ENCODE peak calls at places on chromosomes 2 and 18, in eight cellular contexts. One of them, this sample, is unnamed.

GRCh38 chr2:161044937-161045336 is 115.3 kb upstream of the TANK start:
- DNase-seq in heart left ventricle: no peak
- DNase-seq in CD4-positive, CD25-positive, alpha-beta regulatory T cell: no peak
- DNase-seq in naive thymus-derived CD4-positive, alpha-beta T cell: no peak
- DNase-seq in pancreas: no peak
- DNase-seq in SJSA1: no peak
- DNase-seq in CD8-positive, alpha-beta memory T cell: no peak
- DNase-seq in colonic mucosa: no peak
- DNase-seq in this sample: no peak

GRCh38 chr2:44949329-44950151 is 8.0 kb downstream of the SIX3 start:
- DNase-seq in heart left ventricle: no peak
- DNase-seq in CD4-positive, CD25-positive, alpha-beta regulatory T cell: no peak
- DNase-seq in naive thymus-derived CD4-positive, alpha-beta T cell: no peak
- DNase-seq in pancreas: peak; percentile 57
- DNase-seq in SJSA1: no peak
- DNase-seq in CD8-positive, alpha-beta memory T cell: peak; percentile 11
- DNase-seq in colonic mucosa: no peak
- DNase-seq in this sample: no peak

GRCh38 chr2:116132833-116133232 is 1681.7 kb upstream of the DDX18 start:
- DNase-seq in heart left ventricle: no peak
- DNase-seq in CD4-positive, CD25-positive, alpha-beta regulatory T cell: no peak
- DNase-seq in naive thymus-derived CD4-positive, alpha-beta T cell: no peak
- DNase-seq in pancreas: no peak
- DNase-seq in SJSA1: no peak
- DNase-seq in CD8-positive, alpha-beta memory T cell: no peak
- DNase-seq in colonic mucosa: no peak
- DNase-seq in this sample: no peak

GRCh38 chr18:1438458-1438910 is 533.8 kb downstream of the ADCYAP1 start:
- DNase-seq in heart left ventricle: no peak
- DNase-seq in CD4-positive, CD25-positive, alpha-beta regulatory T cell: no peak
- DNase-seq in naive thymus-derived CD4-positive, alpha-beta T cell: no peak
- DNase-seq in pancreas: no peak
- DNase-seq in SJSA1: no peak
- DNase-seq in CD8-positive, alpha-beta memory T cell: no peak
- DNase-seq in colonic mucosa: no peak
- DNase-seq in this sample: no peak

GRCh38 chr2:28544405-28544914 is 48.6 kb downstream of the PLB1 start:
- DNase-seq in heart left ventricle: no peak
- DNase-seq in CD4-positive, CD25-positive, alpha-beta regulatory T cell: no peak
- DNase-seq in naive thymus-derived CD4-positive, alpha-beta T cell: no peak
- DNase-seq in pancreas: no peak
- DNase-seq in SJSA1: no peak
- DNase-seq in CD8-positive, alpha-beta memory T cell: no peak
- DNase-seq in colonic mucosa: peak; percentile 71
- DNase-seq in this sample: peak; percentile 91

GRCh38 chr2:145157626-145158025 is 637.7 kb upstream of the ZEB2 start:
- DNase-seq in heart left ventricle: no peak
- DNase-seq in CD4-positive, CD25-positive, alpha-beta regulatory T cell: no peak
- DNase-seq in naive thymus-derived CD4-positive, alpha-beta T cell: no peak
- DNase-seq in pancreas: no peak
- DNase-seq in SJSA1: no peak
- DNase-seq in CD8-positive, alpha-beta memory T cell: no peak
- DNase-seq in colonic mucosa: no peak
- DNase-seq in this sample: no peak

GRCh38 chr2:236955675-236956618 is 129.7 kb upstream of the COPS8 start:
- DNase-seq in heart left ventricle: no peak
- DNase-seq in CD4-positive, CD25-positive, alpha-beta regulatory T cell: no peak
- DNase-seq in naive thymus-derived CD4-positive, alpha-beta T cell: no peak
- DNase-seq in pancreas: no peak
- DNase-seq in SJSA1: peak; percentile 50
- DNase-seq in CD8-positive, alpha-beta memory T cell: no peak
- DNase-seq in colonic mucosa: no peak
- DNase-seq in this sample: peak; percentile 83

GRCh38 chr2:175854149-175854548 is 147.9 kb downstream of the LNPK start:
- DNase-seq in heart left ventricle: no peak
- DNase-seq in CD4-positive, CD25-positive, alpha-beta regulatory T cell: no peak
- DNase-seq in naive thymus-derived CD4-positive, alpha-beta T cell: no peak
- DNase-seq in pancreas: no peak
- DNase-seq in SJSA1: no peak
- DNase-seq in CD8-positive, alpha-beta memory T cell: no peak
- DNase-seq in colonic mucosa: no peak
- DNase-seq in this sample: no peak

GRCh38 chr18:22734812-22735627 is 198.1 kb upstream of the RBBP8 start:
- DNase-seq in heart left ventricle: no peak
- DNase-seq in CD4-positive, CD25-positive, alpha-beta regulatory T cell: no peak
- DNase-seq in naive thymus-derived CD4-positive, alpha-beta T cell: no peak
- DNase-seq in pancreas: no peak
- DNase-seq in SJSA1: no peak
- DNase-seq in CD8-positive, alpha-beta memory T cell: no peak
- DNase-seq in colonic mucosa: no peak
- DNase-seq in this sample: no peak

GRCh38 chr2:28415010-28415409 is 22.4 kb downstream of the FOSL2 start:
- DNase-seq in heart left ventricle: no peak
- DNase-seq in CD4-positive, CD25-positive, alpha-beta regulatory T cell: no peak
- DNase-seq in naive thymus-derived CD4-positive, alpha-beta T cell: no peak
- DNase-seq in pancreas: peak; percentile 43
- DNase-seq in SJSA1: no peak
- DNase-seq in CD8-positive, alpha-beta memory T cell: no peak
- DNase-seq in colonic mucosa: no peak
- DNase-seq in this sample: no peak

GRCh38 chr2:152347076-152347475 is 12.1 kb downstream of the FMNL2 start:
- DNase-seq in heart left ventricle: no peak
- DNase-seq in CD4-positive, CD25-positive, alpha-beta regulatory T cell: no peak
- DNase-seq in naive thymus-derived CD4-positive, alpha-beta T cell: no peak
- DNase-seq in pancreas: no peak
- DNase-seq in SJSA1: no peak
- DNase-seq in CD8-positive, alpha-beta memory T cell: no peak
- DNase-seq in colonic mucosa: no peak
- DNase-seq in this sample: no peak

GRCh38 chr2:12717191-12717987 is 653 bp downstream of the TRIB2 start:
- DNase-seq in heart left ventricle: peak; percentile 61
- DNase-seq in CD4-positive, CD25-positive, alpha-beta regulatory T cell: peak; percentile 60
- DNase-seq in naive thymus-derived CD4-positive, alpha-beta T cell: peak; percentile 74
- DNase-seq in pancreas: peak; percentile 82
- DNase-seq in SJSA1: peak; percentile 85
- DNase-seq in CD8-positive, alpha-beta memory T cell: peak; percentile 79
- DNase-seq in colonic mucosa: peak; percentile 45
- DNase-seq in this sample: peak; percentile 27

GRCh38 chr2:31137211-31138036 is 816 bp downstream of the GALNT14 start:
- DNase-seq in heart left ventricle: no peak
- DNase-seq in CD4-positive, CD25-positive, alpha-beta regulatory T cell: no peak
- DNase-seq in naive thymus-derived CD4-positive, alpha-beta T cell: no peak
- DNase-seq in pancreas: peak; percentile 66
- DNase-seq in SJSA1: no peak
- DNase-seq in CD8-positive, alpha-beta memory T cell: no peak
- DNase-seq in colonic mucosa: no peak
- DNase-seq in this sample: no peak

GRCh38 chr2:22281033-22281432 is 1103.9 kb upstream of the KLHL29 start:
- DNase-seq in heart left ventricle: peak; percentile 18
- DNase-seq in CD4-positive, CD25-positive, alpha-beta regulatory T cell: no peak
- DNase-seq in naive thymus-derived CD4-positive, alpha-beta T cell: no peak
- DNase-seq in pancreas: no peak
- DNase-seq in SJSA1: no peak
- DNase-seq in CD8-positive, alpha-beta memory T cell: no peak
- DNase-seq in colonic mucosa: no peak
- DNase-seq in this sample: no peak

GRCh38 chr2:64812298-64812697 is 158.6 kb upstream of the SERTAD2 start:
- DNase-seq in heart left ventricle: peak; percentile 20
- DNase-seq in CD4-positive, CD25-positive, alpha-beta regulatory T cell: no peak
- DNase-seq in naive thymus-derived CD4-positive, alpha-beta T cell: no peak
- DNase-seq in pancreas: no peak
- DNase-seq in SJSA1: no peak
- DNase-seq in CD8-positive, alpha-beta memory T cell: no peak
- DNase-seq in colonic mucosa: no peak
- DNase-seq in this sample: no peak

GRCh38 chr2:24412812-24413211 is 52.5 kb upstream of the ITSN2 start:
- DNase-seq in heart left ventricle: no peak
- DNase-seq in CD4-positive, CD25-positive, alpha-beta regulatory T cell: no peak
- DNase-seq in naive thymus-derived CD4-positive, alpha-beta T cell: no peak
- DNase-seq in pancreas: no peak
- DNase-seq in SJSA1: no peak
- DNase-seq in CD8-positive, alpha-beta memory T cell: no peak
- DNase-seq in colonic mucosa: no peak
- DNase-seq in this sample: no peak

GRCh38 chr2:211144078-211144477 is 587.7 kb downstream of the CPS1 start:
- DNase-seq in heart left ventricle: no peak
- DNase-seq in CD4-positive, CD25-positive, alpha-beta regulatory T cell: no peak
- DNase-seq in naive thymus-derived CD4-positive, alpha-beta T cell: no peak
- DNase-seq in pancreas: no peak
- DNase-seq in SJSA1: no peak
- DNase-seq in CD8-positive, alpha-beta memory T cell: no peak
- DNase-seq in colonic mucosa: no peak
- DNase-seq in this sample: no peak

GRCh38 chr2:219350938-219351280 is 18.4 kb upstream of the RESP18 start:
- DNase-seq in heart left ventricle: no peak
- DNase-seq in CD4-positive, CD25-positive, alpha-beta regulatory T cell: no peak
- DNase-seq in naive thymus-derived CD4-positive, alpha-beta T cell: no peak
- DNase-seq in pancreas: no peak
- DNase-seq in SJSA1: no peak
- DNase-seq in CD8-positive, alpha-beta memory T cell: no peak
- DNase-seq in colonic mucosa: no peak
- DNase-seq in this sample: no peak

GRCh38 chr18:58785171-58785805 is 79.4 kb upstream of the ZNF532 start:
- DNase-seq in heart left ventricle: no peak
- DNase-seq in CD4-positive, CD25-positive, alpha-beta regulatory T cell: no peak
- DNase-seq in naive thymus-derived CD4-positive, alpha-beta T cell: no peak
- DNase-seq in pancreas: no peak
- DNase-seq in SJSA1: peak; percentile 92
- DNase-seq in CD8-positive, alpha-beta memory T cell: no peak
- DNase-seq in colonic mucosa: peak; percentile 53
- DNase-seq in this sample: peak; percentile 55

GRCh38 chr2:207156045-207156444 is 9.7 kb downstream of the KLF7 start:
- DNase-seq in heart left ventricle: no peak
- DNase-seq in CD4-positive, CD25-positive, alpha-beta regulatory T cell: no peak
- DNase-seq in naive thymus-derived CD4-positive, alpha-beta T cell: peak; percentile 55
- DNase-seq in pancreas: no peak
- DNase-seq in SJSA1: no peak
- DNase-seq in CD8-positive, alpha-beta memory T cell: no peak
- DNase-seq in colonic mucosa: no peak
- DNase-seq in this sample: no peak

GRCh38 chr2:234544659-234545611 is 48.1 kb upstream of the ARL4C start:
- DNase-seq in heart left ventricle: peak; percentile 54
- DNase-seq in CD4-positive, CD25-positive, alpha-beta regulatory T cell: peak; percentile 55
- DNase-seq in naive thymus-derived CD4-positive, alpha-beta T cell: peak; percentile 58
- DNase-seq in pancreas: peak; percentile 90
- DNase-seq in SJSA1: peak; percentile 58
- DNase-seq in CD8-positive, alpha-beta memory T cell: peak; percentile 82
- DNase-seq in colonic mucosa: peak; percentile 68
- DNase-seq in this sample: peak; percentile 59

GRCh38 chr18:14943486-14943885 is 195.5 kb downstream of the ANKRD30B start:
- DNase-seq in heart left ventricle: no peak
- DNase-seq in CD4-positive, CD25-positive, alpha-beta regulatory T cell: no peak
- DNase-seq in naive thymus-derived CD4-positive, alpha-beta T cell: no peak
- DNase-seq in pancreas: no peak
- DNase-seq in SJSA1: no peak
- DNase-seq in CD8-positive, alpha-beta memory T cell: no peak
- DNase-seq in colonic mucosa: no peak
- DNase-seq in this sample: no peak

GRCh38 chr18:14944838-14945237 is 196.9 kb downstream of the ANKRD30B start:
- DNase-seq in heart left ventricle: no peak
- DNase-seq in CD4-positive, CD25-positive, alpha-beta regulatory T cell: no peak
- DNase-seq in naive thymus-derived CD4-positive, alpha-beta T cell: no peak
- DNase-seq in pancreas: no peak
- DNase-seq in SJSA1: no peak
- DNase-seq in CD8-positive, alpha-beta memory T cell: no peak
- DNase-seq in colonic mucosa: no peak
- DNase-seq in this sample: no peak

GRCh38 chr18:14943967-14944636 is 196.1 kb downstream of the ANKRD30B start:
- DNase-seq in heart left ventricle: no peak
- DNase-seq in CD4-positive, CD25-positive, alpha-beta regulatory T cell: no peak
- DNase-seq in naive thymus-derived CD4-positive, alpha-beta T cell: no peak
- DNase-seq in pancreas: no peak
- DNase-seq in SJSA1: no peak
- DNase-seq in CD8-positive, alpha-beta memory T cell: no peak
- DNase-seq in colonic mucosa: no peak
- DNase-seq in this sample: no peak

GRCh38 chr18:14945984-14946383 is 198.0 kb downstream of the ANKRD30B start:
- DNase-seq in heart left ventricle: no peak
- DNase-seq in CD4-positive, CD25-positive, alpha-beta regulatory T cell: no peak
- DNase-seq in naive thymus-derived CD4-positive, alpha-beta T cell: no peak
- DNase-seq in pancreas: no peak
- DNase-seq in SJSA1: no peak
- DNase-seq in CD8-positive, alpha-beta memory T cell: no peak
- DNase-seq in colonic mucosa: no peak
- DNase-seq in this sample: no peak

GRCh38 chr18:14945286-14945685 is 197.3 kb downstream of the ANKRD30B start:
- DNase-seq in heart left ventricle: no peak
- DNase-seq in CD4-positive, CD25-positive, alpha-beta regulatory T cell: no peak
- DNase-seq in naive thymus-derived CD4-positive, alpha-beta T cell: no peak
- DNase-seq in pancreas: no peak
- DNase-seq in SJSA1: no peak
- DNase-seq in CD8-positive, alpha-beta memory T cell: no peak
- DNase-seq in colonic mucosa: no peak
- DNase-seq in this sample: no peak
- H3K9me3 ChIP-seq in heart left ventricle: no peaks in the 10 kb centered on the region
- H3K9me3 ChIP-seq in CD4-positive, CD25-positive, alpha-beta regulatory T cell: no peaks in the 10 kb centered on the region
- H3K9me3 ChIP-seq in naive thymus-derived CD4-positive, alpha-beta T cell: no peaks in the 10 kb centered on the region
- H3K9me3 ChIP-seq in pancreas: no peaks in the 10 kb centered on the region
- H3K9me3 ChIP-seq in SJSA1: no peaks in the 10 kb centered on the region
- H3K9me3 ChIP-seq in CD8-positive, alpha-beta memory T cell: no peaks in the 10 kb centered on the region
- H3K9me3 ChIP-seq in colonic mucosa: no peaks in the 10 kb centered on the region
- H3K9me3 ChIP-seq in this sample: no peaks in the 10 kb centered on the region

DNA sequence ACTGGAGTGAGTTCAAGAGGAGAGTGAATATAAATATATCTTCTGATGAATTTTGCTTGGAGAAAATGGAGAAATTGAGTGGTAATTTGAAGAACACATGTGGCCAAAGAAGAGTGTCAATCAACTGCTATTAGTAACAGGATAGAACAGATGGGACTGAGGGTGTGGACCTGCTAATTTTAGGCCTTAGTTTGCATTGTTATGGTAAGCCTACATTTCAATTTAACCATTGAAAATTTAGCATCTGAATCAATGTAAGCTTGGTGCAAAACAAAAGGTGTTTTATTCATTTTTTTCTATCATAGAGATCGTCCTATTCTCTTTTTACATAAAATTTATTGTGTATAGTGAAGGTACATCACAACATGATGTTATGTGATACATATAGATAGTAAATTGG is 42.1 kb upstream of the CDH19 start:
- DNase-seq in heart left ventricle: no peak
- DNase-seq in CD4-positive, CD25-positive, alpha-beta regulatory T cell: no peak
- DNase-seq in naive thymus-derived CD4-positive, alpha-beta T cell: no peak
- DNase-seq in pancreas: no peak
- DNase-seq in SJSA1: no peak
- DNase-seq in CD8-positive, alpha-beta memory T cell: no peak
- DNase-seq in colonic mucosa: no peak
- DNase-seq in this sample: no peak
- H3K9me3 ChIP-seq in heart left ventricle: no peaks in the 10 kb centered on the region
- H3K9me3 ChIP-seq in CD4-positive, CD25-positive, alpha-beta regulatory T cell: no peaks in the 10 kb centered on the region
- H3K9me3 ChIP-seq in naive thymus-derived CD4-positive, alpha-beta T cell: no peaks in the 10 kb centered on the region
- H3K9me3 ChIP-seq in pancreas: no peaks in the 10 kb centered on the region
- H3K9me3 ChIP-seq in SJSA1: no peaks in the 10 kb centered on the region
- H3K9me3 ChIP-seq in CD8-positive, alpha-beta memory T cell: no peaks in the 10 kb centered on the region
- H3K9me3 ChIP-seq in colonic mucosa: no peaks in the 10 kb centered on the region
- H3K9me3 ChIP-seq in this sample: no peaks in the 10 kb centered on the region

GRCh38 chr2:213664817-213665216 is 380.6 kb downstream of the SPAG16 start:
- DNase-seq in heart left ventricle: no peak
- DNase-seq in CD4-positive, CD25-positive, alpha-beta regulatory T cell: no peak
- DNase-seq in naive thymus-derived CD4-positive, alpha-beta T cell: no peak
- DNase-seq in pancreas: no peak
- DNase-seq in SJSA1: no peak
- DNase-seq in CD8-positive, alpha-beta memory T cell: no peak
- DNase-seq in colonic mucosa: no peak
- DNase-seq in this sample: no peak
- H3K9me3 ChIP-seq in heart left ventricle: no peaks in the 10 kb centered on the region
- H3K9me3 ChIP-seq in CD4-positive, CD25-positive, alpha-beta regulatory T cell: peaks cover 11% of the 10 kb centered on the region
- H3K9me3 ChIP-seq in naive thymus-derived CD4-positive, alpha-beta T cell: no peaks in the 10 kb centered on the region
- H3K9me3 ChIP-seq in pancreas: no peaks in the 10 kb centered on the region
- H3K9me3 ChIP-seq in SJSA1: no peaks in the 10 kb centered on the region
- H3K9me3 ChIP-seq in CD8-positive, alpha-beta memory T cell: no peaks in the 10 kb centered on the region
- H3K9me3 ChIP-seq in colonic mucosa: no peaks in the 10 kb centered on the region
- H3K9me3 ChIP-seq in this sample: peaks cover 30% of the 10 kb centered on the region

GRCh38 chr2:16325613-16326510 is 339.8 kb downstream of the CYRIA start:
- DNase-seq in heart left ventricle: no peak
- DNase-seq in CD4-positive, CD25-positive, alpha-beta regulatory T cell: no peak
- DNase-seq in naive thymus-derived CD4-positive, alpha-beta T cell: no peak
- DNase-seq in pancreas: no peak
- DNase-seq in SJSA1: no peak
- DNase-seq in CD8-positive, alpha-beta memory T cell: no peak
- DNase-seq in colonic mucosa: no peak
- DNase-seq in this sample: no peak
- H3K9me3 ChIP-seq in heart left ventricle: no peaks in the 10 kb centered on the region
- H3K9me3 ChIP-seq in CD4-positive, CD25-positive, alpha-beta regulatory T cell: no peaks in the 10 kb centered on the region
- H3K9me3 ChIP-seq in naive thymus-derived CD4-positive, alpha-beta T cell: no peaks in the 10 kb centered on the region
- H3K9me3 ChIP-seq in pancreas: no peaks in the 10 kb centered on the region
- H3K9me3 ChIP-seq in SJSA1: no peaks in the 10 kb centered on the region
- H3K9me3 ChIP-seq in CD8-positive, alpha-beta memory T cell: no peaks in the 10 kb centered on the region
- H3K9me3 ChIP-seq in colonic mucosa: no peaks in the 10 kb centered on the region
- H3K9me3 ChIP-seq in this sample: no peaks in the 10 kb centered on the region

This sample was measured in Caco-2.